ENCODE peak calls at places on chromosomes 4 and X, in nine cellular contexts. J is left kidney; V is activated gamma-delta T cell treated with Interleukin-2 at 50 U/mL for 16 hours; E is BJ; N is stimulated activated CD4-positive, alpha-beta T cell treated with anti-CD3 and anti-CD28 coated beads, Interleukin-15, amount 100 ng/mL, for 48 hours; X is activated CD4-positive, CD25-positive, alpha-beta regulatory T cell treated with anti-CD3 and anti-CD28 coated beads, Interleukin-2, amount 50 U/mL, for 72 hours; H is non-pigmented ciliary epithelial cell; I is activated CD4-positive, alpha-beta T cell treated with anti-CD3 and anti-CD28 coated beads, Interleukin-2, amount 50 U/mL, for 4 hours; L is nephron progenitor cell. Y is an unnamed sample.

GRCh38 chr4:87209696-87210095 is 10.7 kb downstream of the KLHL8 start:
- DNase-seq in J (no peak), V (no peak), E (no peak), N (no peak), X (no peak), H (no peak), I (no peak), L (no peak), Y (peak)

GRCh38 chr4:80361329-80361900 is 25.9 kb downstream of the CFAP299 start:
- DNase-seq in J (peak), V (no peak), E (no peak), N (no peak), X (no peak), H (no peak), I (no peak), L (no peak), Y (no peak)

GRCh38 chr4:76377922-76378321 is 43.0 kb downstream of the CCDC158 start:
- DNase-seq in J (peak), V (peak), E (no peak), N (peak), X (no peak), H (no peak), I (peak), L (peak), Y (no peak)

GRCh38 chr4:83503974-83504373 is 19.1 kb upstream of the ABRAXAS1 start:
- DNase-seq in J (no peak), V (peak), E (no peak), N (no peak), X (no peak), H (no peak), I (no peak), L (no peak), Y (peak)

GRCh38 chrX:21989415-21989814 is 42.7 kb upstream of the PHEX start:
- DNase-seq in J (no peak), V (no peak), E (no peak), N (no peak), X (no peak), H (no peak), I (no peak), L (no peak), Y (no peak)

GRCh38 chr4:9804918-9805317 is 23.5 kb downstream of the DRD5 start:
- DNase-seq in J (no peak), V (no peak), E (no peak), N (no peak), X (no peak), H (no peak), I (no peak), L (no peak), Y (no peak)

GRCh38 chr4:69075061-69075792 is 21.0 kb upstream of the UGT2B7 start:
- DNase-seq in J (no peak), V (no peak), E (no peak), N (no peak), X (no peak), H (no peak), I (no peak), L (no peak), Y (no peak)

GRCh38 chr4:2843909-2844584 is 403 bp downstream of the ADD1 start:
- DNase-seq in J (peak), V (no peak), E (no peak), N (no peak), X (no peak), H (no peak), I (no peak), L (peak), Y (no peak)

GRCh38 chr4:112735474-112735951 is 98.6 kb downstream of the LARP7 start:
- DNase-seq in J (no peak), V (no peak), E (no peak), N (no peak), X (no peak), H (no peak), I (no peak), L (no peak), Y (no peak)

GRCh38 chr4:186037182-186037581 is 31.8 kb upstream of the TLR3 start:
- DNase-seq in J (no peak), V (no peak), E (no peak), N (no peak), X (no peak), H (no peak), I (no peak), L (no peak), Y (no peak)

GRCh38 chrX:2345562-2345961 is 155.2 kb downstream of the DHRSX start:
- DNase-seq in J (no peak), V (no peak), E (no peak), N (no peak), X (no peak), H (no peak), I (no peak), L (no peak), Y (no peak)

GRCh38 chr4:157978680-157979361 is 194.0 kb downstream of the GASK1B start:
- DNase-seq in J (peak), V (no peak), E (no peak), N (peak), X (no peak), H (peak), I (peak), L (peak), Y (peak)

GRCh38 chrX:69158166-69159040 is 6.8 kb downstream of the PJA1 start:
- DNase-seq in J (peak), V (peak), E (no peak), N (peak), X (no peak), H (peak), I (peak), L (peak), Y (peak)

GRCh38 chr4:84394386-84394785 is 104.7 kb downstream of the NKX6-1 start:
- DNase-seq in J (no peak), V (no peak), E (no peak), N (no peak), X (no peak), H (no peak), I (no peak), L (no peak), Y (no peak)

GRCh38 chrX:31098081-31098480 is 26.2 kb upstream of the FTHL17 start:
- DNase-seq in J (no peak), V (no peak), E (no peak), N (no peak), X (no peak), H (no peak), I (no peak), L (no peak), Y (no peak)

GRCh38 chr4:126071346-126072333 is 756.9 kb downstream of the FAT4 start:
- DNase-seq in J (peak), V (no peak), E (no peak), N (no peak), X (no peak), H (peak), I (no peak), L (no peak), Y (no peak)

GRCh38 chrX:135425566-135425965 is 3.8 kb downstream of the SMIM10L2A start:
- DNase-seq in J (peak), V (no peak), E (no peak), N (no peak), X (no peak), H (no peak), I (no peak), L (no peak), Y (no peak)

GRCh38 chr4:2248821-2249261 is 6.9 kb upstream of the HAUS3 start:
- DNase-seq in J (no peak), V (no peak), E (no peak), N (no peak), X (no peak), H (no peak), I (no peak), L (peak), Y (no peak)

GRCh38 chr4:86055898-86056297 is 304.0 kb downstream of the MAPK10 start:
- DNase-seq in J (no peak), V (no peak), E (no peak), N (no peak), X (no peak), H (peak), I (no peak), L (no peak), Y (no peak)

GRCh38 chrX:45068555-45068954 is 132.1 kb downstream of the DIPK2B start:
- DNase-seq in J (no peak), V (no peak), E (no peak), N (no peak), X (no peak), H (no peak), I (no peak), L (no peak), Y (no peak)

GRCh38 chrX:135264210-135264609 is 12.3 kb downstream of the ETDA start:
- DNase-seq in J (no peak), V (no peak), E (no peak), N (no peak), X (no peak), H (no peak), I (no peak), L (no peak), Y (no peak)

GRCh38 chrX:9285342-9285771 is 179.5 kb upstream of the TBL1X start:
- DNase-seq in J (no peak), V (peak), E (no peak), N (peak), X (peak), H (no peak), I (peak), L (no peak), Y (no peak)

GRCh38 chr4:147733614-147734344 is 1.9 kb downstream of the ARHGAP10 start:
- DNase-seq in J (peak), V (no peak), E (no peak), N (no peak), X (no peak), H (no peak), I (no peak), L (no peak), Y (no peak)

GRCh38 chrX:65532016-65532415 is 2.6 kb downstream of the LAS1L start:
- DNase-seq in J (no peak), V (no peak), E (no peak), N (no peak), X (no peak), H (no peak), I (no peak), L (no peak), Y (no peak)

GRCh38 chr4:57020467-57021101 is 41.9 kb downstream of the POLR2B start:
- DNase-seq in J (no peak), V (no peak), E (peak), N (no peak), X (no peak), H (peak), I (no peak), L (no peak), Y (no peak)

GRCh38 chr4:7124643-7125442 is 57.0 kb upstream of the GRPEL1 start:
- DNase-seq in J (peak), V (no peak), E (no peak), N (no peak), X (no peak), H (peak), I (no peak), L (peak), Y (no peak)

GRCh38 chr4:168028568-168028967 is 63.8 kb upstream of the ANXA10 start:
- DNase-seq in J (no peak), V (no peak), E (no peak), N (no peak), X (no peak), H (no peak), I (no peak), L (no peak), Y (no peak)

GRCh38 chr4:85761803-85762202 is 286.9 kb downstream of the ARHGAP24 start:
- DNase-seq in J (no peak), V (no peak), E (no peak), N (no peak), X (no peak), H (no peak), I (no peak), L (no peak), Y (no peak)

GRCh38 chr4:118918388-118918787 is 29.7 kb downstream of the SYNPO2 start:
- DNase-seq in J (no peak), V (no peak), E (peak), N (no peak), X (no peak), H (peak), I (no peak), L (no peak), Y (no peak)

Y was measured in naive thymus-derived CD8-positive, alpha-beta T cell.